ENCODE peak calls at places on chromosomes 7 and 10, in seven cellular contexts. One of them, this sample, is unnamed.

GRCh38 chr10:99860466-99860865 is 78.0 kb downstream of the ABCC2 start:
- ATAC-seq in T-helper 17 cell: no peak
- ATAC-seq in lower lobe of right lung: no peak
- ATAC-seq in Panc1: no peak
- ATAC-seq in thoracic aorta: no peak
- ATAC-seq in activated B cell treated with CpG ODN at 0.5 μM for 24 hours: no peak
- ATAC-seq in activated CD8-positive, alpha-beta memory T cell treated with anti-CD3 and anti-CD28 coated beads, Interleukin-2, amount 10 ng/mL, durations not matched to agents 7 days and 5 days: no peak
- ATAC-seq in this sample: no peak

GRCh38 chr10:74306227-74306982 is 155.4 kb downstream of the ADK start:
- ATAC-seq in activated B cell treated with CpG ODN at 0.5 μM for 24 hours: no peak
- ATAC-seq in thoracic aorta: no peak
- ATAC-seq in lower lobe of right lung: no peak
- ATAC-seq in Panc1: no peak
- ATAC-seq in T-helper 17 cell: no peak
- ATAC-seq in activated CD8-positive, alpha-beta memory T cell treated with anti-CD3 and anti-CD28 coated beads, Interleukin-2, amount 10 ng/mL, durations not matched to agents 7 days and 5 days: no peak
- ATAC-seq in this sample: no peak

GRCh38 chr10:85557077-85557476 is 809.5 kb downstream of the GRID1 start:
- ATAC-seq in T-helper 17 cell: no peak
- ATAC-seq in lower lobe of right lung: no peak
- ATAC-seq in activated B cell treated with CpG ODN at 0.5 μM for 24 hours: no peak
- ATAC-seq in Panc1: no peak
- ATAC-seq in thoracic aorta: no peak
- ATAC-seq in activated CD8-positive, alpha-beta memory T cell treated with anti-CD3 and anti-CD28 coated beads, Interleukin-2, amount 10 ng/mL, durations not matched to agents 7 days and 5 days: no peak
- ATAC-seq in this sample: no peak

GRCh38 chr7:102260856-102261255 is 25.8 kb upstream of the SH2B2 start:
- ATAC-seq in thoracic aorta: no peak
- ATAC-seq in T-helper 17 cell: no peak
- ATAC-seq in activated B cell treated with CpG ODN at 0.5 μM for 24 hours: no peak
- ATAC-seq in lower lobe of right lung: no peak
- ATAC-seq in Panc1: peak; percentile 73
- ATAC-seq in activated CD8-positive, alpha-beta memory T cell treated with anti-CD3 and anti-CD28 coated beads, Interleukin-2, amount 10 ng/mL, durations not matched to agents 7 days and 5 days: no peak
- ATAC-seq in this sample: no peak

GRCh38 chr7:104328308-104328969 is at the start of gene LHFPL3:
- ATAC-seq in activated B cell treated with CpG ODN at 0.5 μM for 24 hours: no peak
- ATAC-seq in T-helper 17 cell: no peak
- ATAC-seq in activated CD8-positive, alpha-beta memory T cell treated with anti-CD3 and anti-CD28 coated beads, Interleukin-2, amount 10 ng/mL, durations not matched to agents 7 days and 5 days: no peak
- ATAC-seq in lower lobe of right lung: peak; percentile 16
- ATAC-seq in thoracic aorta: no peak
- ATAC-seq in Panc1: no peak
- ATAC-seq in this sample: peak; percentile 29

GRCh38 chr10:71601273-71601672 is 118.3 kb downstream of the C10orf105 start:
- ATAC-seq in Panc1: no peak
- ATAC-seq in lower lobe of right lung: no peak
- ATAC-seq in activated B cell treated with CpG ODN at 0.5 μM for 24 hours: no peak
- ATAC-seq in T-helper 17 cell: no peak
- ATAC-seq in activated CD8-positive, alpha-beta memory T cell treated with anti-CD3 and anti-CD28 coated beads, Interleukin-2, amount 10 ng/mL, durations not matched to agents 7 days and 5 days: no peak
- ATAC-seq in thoracic aorta: no peak
- ATAC-seq in this sample: no peak

GRCh38 chr7:46357851-46358250 is 436.8 kb upstream of the IGFBP3 start:
- ATAC-seq in Panc1: no peak
- ATAC-seq in thoracic aorta: no peak
- ATAC-seq in lower lobe of right lung: no peak
- ATAC-seq in T-helper 17 cell: no peak
- ATAC-seq in activated B cell treated with CpG ODN at 0.5 μM for 24 hours: no peak
- ATAC-seq in activated CD8-positive, alpha-beta memory T cell treated with anti-CD3 and anti-CD28 coated beads, Interleukin-2, amount 10 ng/mL, durations not matched to agents 7 days and 5 days: no peak
- ATAC-seq in this sample: no peak

GRCh38 chr10:73931767-73932624 is 21.1 kb downstream of the PLAU start:
- ATAC-seq in thoracic aorta: no peak
- ATAC-seq in Panc1: peak; percentile 37
- ATAC-seq in T-helper 17 cell: peak; percentile 93
- ATAC-seq in activated CD8-positive, alpha-beta memory T cell treated with anti-CD3 and anti-CD28 coated beads, Interleukin-2, amount 10 ng/mL, durations not matched to agents 7 days and 5 days: peak; percentile 89
- ATAC-seq in activated B cell treated with CpG ODN at 0.5 μM for 24 hours: peak; percentile 66
- ATAC-seq in lower lobe of right lung: peak; percentile 92
- ATAC-seq in this sample: peak; percentile 82

GRCh38 chr10:85601526-85601925 is 765.1 kb downstream of the GRID1 start:
- ATAC-seq in T-helper 17 cell: no peak
- ATAC-seq in activated CD8-positive, alpha-beta memory T cell treated with anti-CD3 and anti-CD28 coated beads, Interleukin-2, amount 10 ng/mL, durations not matched to agents 7 days and 5 days: no peak
- ATAC-seq in Panc1: no peak
- ATAC-seq in activated B cell treated with CpG ODN at 0.5 μM for 24 hours: no peak
- ATAC-seq in lower lobe of right lung: no peak
- ATAC-seq in thoracic aorta: no peak
- ATAC-seq in this sample: no peak

GRCh38 chr10:31664803-31665202 is 263.8 kb downstream of the ARHGAP12 start:
- ATAC-seq in lower lobe of right lung: no peak
- ATAC-seq in T-helper 17 cell: no peak
- ATAC-seq in activated CD8-positive, alpha-beta memory T cell treated with anti-CD3 and anti-CD28 coated beads, Interleukin-2, amount 10 ng/mL, durations not matched to agents 7 days and 5 days: no peak
- ATAC-seq in Panc1: no peak
- ATAC-seq in activated B cell treated with CpG ODN at 0.5 μM for 24 hours: no peak
- ATAC-seq in thoracic aorta: no peak
- ATAC-seq in this sample: no peak

GRCh38 chr7:1060315-1061080 is 16.2 kb downstream of the GPR146 start:
- ATAC-seq in thoracic aorta: no peak
- ATAC-seq in lower lobe of right lung: peak; percentile 17
- ATAC-seq in T-helper 17 cell: no peak
- ATAC-seq in activated B cell treated with CpG ODN at 0.5 μM for 24 hours: peak; percentile 14
- ATAC-seq in activated CD8-positive, alpha-beta memory T cell treated with anti-CD3 and anti-CD28 coated beads, Interleukin-2, amount 10 ng/mL, durations not matched to agents 7 days and 5 days: no peak
- ATAC-seq in Panc1: no peak
- ATAC-seq in this sample: no peak

GRCh38 chr10:118725784-118726507 is 28.8 kb downstream of the CACUL1 start:
- ATAC-seq in thoracic aorta: no peak
- ATAC-seq in activated B cell treated with CpG ODN at 0.5 μM for 24 hours: no peak
- ATAC-seq in activated CD8-positive, alpha-beta memory T cell treated with anti-CD3 and anti-CD28 coated beads, Interleukin-2, amount 10 ng/mL, durations not matched to agents 7 days and 5 days: no peak
- ATAC-seq in Panc1: peak; percentile 57
- ATAC-seq in lower lobe of right lung: no peak
- ATAC-seq in T-helper 17 cell: no peak
- ATAC-seq in this sample: no peak

GRCh38 chr10:128149267-128149666 is 23.0 kb upstream of the MKI67 start:
- ATAC-seq in T-helper 17 cell: no peak
- ATAC-seq in thoracic aorta: no peak
- ATAC-seq in Panc1: no peak
- ATAC-seq in activated B cell treated with CpG ODN at 0.5 μM for 24 hours: no peak
- ATAC-seq in lower lobe of right lung: no peak
- ATAC-seq in activated CD8-positive, alpha-beta memory T cell treated with anti-CD3 and anti-CD28 coated beads, Interleukin-2, amount 10 ng/mL, durations not matched to agents 7 days and 5 days: no peak
- ATAC-seq in this sample: no peak

GRCh38 chr7:41540601-41541000 is 162.3 kb downstream of the INHBA start:
- ATAC-seq in activated CD8-positive, alpha-beta memory T cell treated with anti-CD3 and anti-CD28 coated beads, Interleukin-2, amount 10 ng/mL, durations not matched to agents 7 days and 5 days: no peak
- ATAC-seq in T-helper 17 cell: no peak
- ATAC-seq in lower lobe of right lung: no peak
- ATAC-seq in activated B cell treated with CpG ODN at 0.5 μM for 24 hours: no peak
- ATAC-seq in thoracic aorta: no peak
- ATAC-seq in Panc1: no peak
- ATAC-seq in this sample: no peak

GRCh38 chr10:64648915-64649314 is 1127.7 kb downstream of the REEP3 start:
- ATAC-seq in Panc1: no peak
- ATAC-seq in T-helper 17 cell: no peak
- ATAC-seq in activated B cell treated with CpG ODN at 0.5 μM for 24 hours: no peak
- ATAC-seq in thoracic aorta: no peak
- ATAC-seq in activated CD8-positive, alpha-beta memory T cell treated with anti-CD3 and anti-CD28 coated beads, Interleukin-2, amount 10 ng/mL, durations not matched to agents 7 days and 5 days: no peak
- ATAC-seq in lower lobe of right lung: no peak
- ATAC-seq in this sample: no peak

GRCh38 chr10:52533986-52534385 is 219.9 kb downstream of the DKK1 start:
- ATAC-seq in lower lobe of right lung: no peak
- ATAC-seq in Panc1: no peak
- ATAC-seq in activated B cell treated with CpG ODN at 0.5 μM for 24 hours: no peak
- ATAC-seq in activated CD8-positive, alpha-beta memory T cell treated with anti-CD3 and anti-CD28 coated beads, Interleukin-2, amount 10 ng/mL, durations not matched to agents 7 days and 5 days: no peak
- ATAC-seq in thoracic aorta: no peak
- ATAC-seq in T-helper 17 cell: no peak
- ATAC-seq in this sample: no peak

GRCh38 chr10:132589015-132589414 is 51.4 kb downstream of the INPP5A start:
- ATAC-seq in lower lobe of right lung: peak; percentile 3
- ATAC-seq in T-helper 17 cell: peak; percentile 9
- ATAC-seq in activated CD8-positive, alpha-beta memory T cell treated with anti-CD3 and anti-CD28 coated beads, Interleukin-2, amount 10 ng/mL, durations not matched to agents 7 days and 5 days: no peak
- ATAC-seq in Panc1: no peak
- ATAC-seq in activated B cell treated with CpG ODN at 0.5 μM for 24 hours: no peak
- ATAC-seq in thoracic aorta: no peak
- ATAC-seq in this sample: no peak

GRCh38 chr10:79250259-79250658 is 97.0 kb upstream of the PPIF start:
- ATAC-seq in lower lobe of right lung: peak; percentile 48
- ATAC-seq in Panc1: no peak
- ATAC-seq in activated CD8-positive, alpha-beta memory T cell treated with anti-CD3 and anti-CD28 coated beads, Interleukin-2, amount 10 ng/mL, durations not matched to agents 7 days and 5 days: peak; percentile 15
- ATAC-seq in T-helper 17 cell: peak; percentile 52
- ATAC-seq in activated B cell treated with CpG ODN at 0.5 μM for 24 hours: peak; percentile 38
- ATAC-seq in thoracic aorta: no peak
- ATAC-seq in this sample: peak; percentile 67

GRCh38 chr7:46369933-46370654 is 449.0 kb upstream of the IGFBP3 start:
- ATAC-seq in T-helper 17 cell: no peak
- ATAC-seq in thoracic aorta: no peak
- ATAC-seq in Panc1: no peak
- ATAC-seq in activated B cell treated with CpG ODN at 0.5 μM for 24 hours: no peak
- ATAC-seq in activated CD8-positive, alpha-beta memory T cell treated with anti-CD3 and anti-CD28 coated beads, Interleukin-2, amount 10 ng/mL, durations not matched to agents 7 days and 5 days: no peak
- ATAC-seq in lower lobe of right lung: no peak
- ATAC-seq in this sample: no peak

GRCh38 chr10:73439605-73440298 is 6.4 kb upstream of the MSS51 start:
- ATAC-seq in lower lobe of right lung: no peak
- ATAC-seq in Panc1: no peak
- ATAC-seq in activated CD8-positive, alpha-beta memory T cell treated with anti-CD3 and anti-CD28 coated beads, Interleukin-2, amount 10 ng/mL, durations not matched to agents 7 days and 5 days: no peak
- ATAC-seq in thoracic aorta: no peak
- ATAC-seq in activated B cell treated with CpG ODN at 0.5 μM for 24 hours: no peak
- ATAC-seq in T-helper 17 cell: no peak
- ATAC-seq in this sample: no peak

GRCh38 chr7:38584443-38585210 is 46.5 kb downstream of the AMPH start:
- ATAC-seq in lower lobe of right lung: no peak
- ATAC-seq in activated B cell treated with CpG ODN at 0.5 μM for 24 hours: no peak
- ATAC-seq in activated CD8-positive, alpha-beta memory T cell treated with anti-CD3 and anti-CD28 coated beads, Interleukin-2, amount 10 ng/mL, durations not matched to agents 7 days and 5 days: no peak
- ATAC-seq in T-helper 17 cell: no peak
- ATAC-seq in thoracic aorta: peak; percentile 67
- ATAC-seq in Panc1: no peak
- ATAC-seq in this sample: no peak

GRCh38 chr7:148929176-148929575 is 45.1 kb upstream of the EZH2 start:
- ATAC-seq in thoracic aorta: no peak
- ATAC-seq in activated B cell treated with CpG ODN at 0.5 μM for 24 hours: no peak
- ATAC-seq in lower lobe of right lung: no peak
- ATAC-seq in T-helper 17 cell: no peak
- ATAC-seq in Panc1: no peak
- ATAC-seq in activated CD8-positive, alpha-beta memory T cell treated with anti-CD3 and anti-CD28 coated beads, Interleukin-2, amount 10 ng/mL, durations not matched to agents 7 days and 5 days: no peak
- ATAC-seq in this sample: no peak

GRCh38 chr10:121404611-121405010 is 193.6 kb downstream of the FGFR2 start:
- ATAC-seq in T-helper 17 cell: no peak
- ATAC-seq in Panc1: no peak
- ATAC-seq in activated CD8-positive, alpha-beta memory T cell treated with anti-CD3 and anti-CD28 coated beads, Interleukin-2, amount 10 ng/mL, durations not matched to agents 7 days and 5 days: no peak
- ATAC-seq in lower lobe of right lung: no peak
- ATAC-seq in activated B cell treated with CpG ODN at 0.5 μM for 24 hours: no peak
- ATAC-seq in thoracic aorta: no peak
- ATAC-seq in this sample: no peak

GRCh38 chr10:72104472-72105097 is 16.2 kb upstream of the SPOCK2 start:
- ATAC-seq in T-helper 17 cell: no peak
- ATAC-seq in Panc1: no peak
- ATAC-seq in thoracic aorta: no peak
- ATAC-seq in activated B cell treated with CpG ODN at 0.5 μM for 24 hours: no peak
- ATAC-seq in lower lobe of right lung: no peak
- ATAC-seq in activated CD8-positive, alpha-beta memory T cell treated with anti-CD3 and anti-CD28 coated beads, Interleukin-2, amount 10 ng/mL, durations not matched to agents 7 days and 5 days: no peak
- ATAC-seq in this sample: no peak